ENCODE peak calls at places on chromosomes 16 and 17, in six cellular contexts. N is H9, L is neuronal stem cell, U is IMR-90, W is H1, I is trophoblast cell. S is an unnamed sample. For H3K9me3, the result is how much of the 10 kb centered on the place peaks cover.

GRCh38 chr16:89785523-89786155 is 30.8 kb downstream of the FANCA start:
- DNase-seq in N (no peak), L (no peak), U (no peak), W (no peak), I (no peak), S (no peak)

GRCh38 chr16:56657555-56658430 is at the start of gene MT1F:
- DNase-seq in N (peak), L (peak), U (peak), W (peak), I (peak), S (peak)

GRCh38 chr17:76772842-76773521 is 35.1 kb downstream of the MFSD11 start:
- DNase-seq in N (no peak), L (no peak), U (peak), W (no peak), I (peak), S (peak)

GRCh38 chr17:38464723-38465419 is 36.6 kb downstream of the ARHGAP23 start:
- DNase-seq in N (no peak), L (no peak), U (peak), W (no peak), I (no peak), S (peak)

GRCh38 chr17:17363638-17364337 is 60.6 kb downstream of the NT5M start:
- DNase-seq in N (peak), L (no peak), U (no peak), W (no peak), I (no peak), S (no peak)

GRCh38 chr17:7060165-7060890 is 16.4 kb upstream of the SLC16A11 start:
- DNase-seq in N (no peak), L (no peak), U (peak), W (no peak), I (no peak), S (peak)

GRCh38 chr17:31002047-31002446 is 31.2 kb downstream of the RNF135 start:
- DNase-seq in N (no peak), L (no peak), U (no peak), W (no peak), I (no peak), S (no peak)

GRCh38 chr16:85989376-85989775 is 90.4 kb downstream of the IRF8 start:
- DNase-seq in N (no peak), L (no peak), U (no peak), W (no peak), I (no peak), S (no peak)

GRCh38 chr17:41906465-41907184 is 12.1 kb downstream of the ACLY start:
- DNase-seq in N (no peak), L (no peak), U (peak), W (no peak), I (no peak), S (peak)

GRCh38 chr16:21684199-21684598 is 20.4 kb downstream of the OTOA start:
- DNase-seq in N (peak), L (no peak), U (no peak), W (no peak), I (no peak), S (no peak)

GRCh38 chr16:52649870-52650269 is 102.9 kb upstream of the TOX3 start:
- DNase-seq in N (no peak), L (no peak), U (no peak), W (no peak), I (no peak), S (no peak)

GRCh38 chr17:43338886-43339516 is 59.8 kb upstream of the ARL4D start:
- DNase-seq in N (peak), L (no peak), U (no peak), W (no peak), I (peak), S (peak)

GRCh38 chr17:1473170-1473569 is 17.1 kb upstream of the CRK start:
- DNase-seq in N (peak), L (no peak), U (no peak), W (no peak), I (no peak), S (no peak)

GRCh38 chr16:67862623-67863583 is 9.9 kb upstream of the EDC4 start:
- DNase-seq in N (no peak), L (no peak), U (peak), W (no peak), I (no peak), S (peak)

GRCh38 chr17:7842950-7843535 is 9.0 kb downstream of the KDM6B start:
- DNase-seq in N (peak), L (no peak), U (peak), W (no peak), I (peak), S (peak)

GRCh38 chr17:13864551-13864950 is 204.8 kb upstream of the COX10 start:
- DNase-seq in N (no peak), L (no peak), U (peak), W (no peak), I (no peak), S (peak)

GRCh38 chr17:47318197-47318918 is 5.4 kb upstream of the EFCAB13 start:
- DNase-seq in N (no peak), L (no peak), U (no peak), W (no peak), I (no peak), S (no peak)

GRCh38 chr16:55711959-55712876 is 56.4 kb downstream of the SLC6A2 start:
- DNase-seq in N (peak), L (peak), U (peak), W (no peak), I (peak), S (peak)

GRCh38 chr16:50476486-50477260 is 71.5 kb upstream of the NKD1 start:
- DNase-seq in N (no peak), L (no peak), U (no peak), W (no peak), I (no peak), S (no peak)

GRCh38 chr16:53022374-53022773 is 30.3 kb downstream of the CHD9NB start:
- DNase-seq in N (peak), L (peak), U (peak), W (no peak), I (peak), S (peak)

GRCh38 chr17:42519546-42520444 is 16.2 kb upstream of the NAGLU start:
- DNase-seq in N (peak), L (peak), U (peak), W (peak), I (peak), S (peak)

GRCh38 chr17:75011788-75012319 is 616 bp upstream of the MRPL58 start:
- DNase-seq in N (no peak), L (no peak), U (peak), W (no peak), I (peak), S (peak)

GRCh38 chr17:32331243-32332040 is 10.5 kb downstream of the C17orf75 start:
- DNase-seq in N (no peak), L (no peak), U (no peak), W (no peak), I (no peak), S (peak)

GRCh38 chr17:47330548-47330947 is 6.8 kb downstream of the EFCAB13 start:
- DNase-seq in N (no peak), L (no peak), U (no peak), W (no peak), I (no peak), S (no peak)

GRCh38 chr16:66426112-66427035 is 721 bp upstream of the BEAN1 start:
- DNase-seq in N (no peak), L (no peak), U (no peak), W (no peak), I (peak), S (no peak)

GRCh38 chr16:62638964-62639861 is 603.0 kb upstream of the CDH8 start:
- DNase-seq in N (no peak), L (no peak), U (no peak), W (no peak), I (no peak), S (peak)

GRCh38 chr17:82668631-82669099 is 20.4 kb upstream of the WDR45B start:
- DNase-seq in N (peak), L (peak), U (peak), W (peak), I (peak), S (peak)

GRCh38 chr17:79044462-79044861 is 20.5 kb downstream of the C1QTNF1 start:
- DNase-seq in N (no peak), L (no peak), U (no peak), W (no peak), I (no peak), S (no peak)

GRCh38 chr17:29722411-29723198 is 99.9 kb upstream of the CORO6 start:
- DNase-seq in N (no peak), L (no peak), U (peak), W (no peak), I (peak), S (peak)

GRCh38 chr17:50396261-50397110 is 837 bp downstream of the LRRC59 start:
- DNase-seq in N (no peak), L (peak), U (peak), W (no peak), I (peak), S (peak)

GRCh38 chr17:67054011-67054591 is 9.7 kb downstream of the CACNG1 start:
- DNase-seq in N (peak), L (no peak), U (no peak), W (no peak), I (no peak), S (no peak)

GRCh38 chr17:4026255-4026654 is 62.0 kb upstream of the ATP2A3 start:
- DNase-seq in N (no peak), L (no peak), U (no peak), W (no peak), I (no peak), S (no peak)
- H3K9me3 ChIP-seq in N (under half), L (half or more), U (under half), W (under half), I (under half), S (half or more)

DNA sequence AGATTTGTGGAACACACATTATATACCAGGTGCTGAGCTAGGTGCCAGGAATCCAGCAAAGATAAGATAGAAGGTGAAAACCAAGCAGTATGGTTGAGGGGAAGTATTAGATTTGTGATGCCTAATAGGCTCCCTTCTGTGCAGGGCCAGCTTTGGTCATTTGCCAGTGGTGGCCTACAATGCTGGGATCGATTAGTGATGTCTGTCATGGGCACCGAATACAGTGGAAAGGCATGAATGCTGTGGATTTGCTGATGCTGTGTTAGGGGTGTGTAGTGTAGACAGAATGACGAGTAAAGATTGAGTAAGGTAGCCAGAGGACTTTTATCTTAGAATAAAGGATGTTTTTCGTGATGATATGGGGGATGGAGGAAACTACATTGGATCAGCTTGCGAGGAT is 48.9 kb downstream of the SNX29 start:
- DNase-seq in N (no peak), L (no peak), U (no peak), W (no peak), I (peak), S (no peak)
- H3K18ac ChIP-seq in N (no peak), L (no peak), U (no peak), W (no peak), I (no peak), S (no peak)

GRCh38 chr17:34606721-34607120 is 27.3 kb downstream of the TMEM132E start:
- DNase-seq in N (peak), L (no peak), U (no peak), W (no peak), I (no peak), S (no peak)
- H2AK5ac ChIP-seq in N (no peak), L (no peak), U (no peak), W (no peak), I (no peak), S (no peak)

GRCh38 chr16:60922920-60923319 is 1113.3 kb downstream of the CDH8 start:
- DNase-seq in N (no peak), L (no peak), U (no peak), W (no peak), I (no peak), S (no peak)
- H3K9me3 ChIP-seq in N (under half), L (under half), U (under half), W (under half), I (under half), S (under half)

GRCh38 chr16:4936181-4936990 is 562 bp downstream of the PPL start:
- DNase-seq in N (peak), L (no peak), U (no peak), W (no peak), I (no peak), S (no peak)
- H3K18ac ChIP-seq in N (peak), L (peak), U (no peak), W (peak), I (no peak), S (peak)

DNA sequence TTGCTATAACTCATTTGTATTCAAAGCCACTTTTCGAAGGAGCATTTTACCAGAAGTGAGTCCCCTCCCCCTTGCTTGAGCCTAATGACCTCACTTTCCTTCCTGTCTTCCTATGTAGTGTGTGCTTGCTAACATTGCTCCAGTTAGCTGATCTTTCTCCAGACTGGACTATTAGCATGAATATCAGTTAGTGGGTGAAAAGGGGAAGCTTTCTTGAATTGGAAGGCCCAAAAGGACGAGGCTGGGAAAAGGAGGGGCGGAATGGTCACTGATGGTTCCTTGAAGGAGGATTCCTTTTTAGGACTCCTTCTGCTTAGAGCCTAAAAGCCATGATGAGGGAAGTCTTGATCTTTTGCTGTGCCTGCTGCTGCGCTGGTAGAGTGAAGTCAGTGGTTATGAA is 11.9 kb downstream of the MAP3K3 start:
- DNase-seq in N (no peak), L (no peak), U (peak), W (no peak), I (no peak), S (peak)
- H2AK5ac ChIP-seq in N (no peak), L (no peak), U (no peak), W (no peak), I (no peak), S (no peak)

GRCh38 chr16:35176449-35176848 is 1717.0 kb downstream of the TP53TG3F start:
- DNase-seq in N (no peak), L (no peak), U (no peak), W (no peak), I (no peak), S (no peak)
- H3K9me3 ChIP-seq in N (half or more), L (under half), U (under half), W (half or more), I (under half), S (under half)

GRCh38 chr17:48546924-48547838 is 2.3 kb upstream of the HOXB2 start:
- DNase-seq in N (no peak), L (no peak), U (peak), W (no peak), I (no peak), S (peak)
- H3K18ac ChIP-seq in N (no peak), L (no peak), U (peak), W (no peak), I (peak), S (peak)

GRCh38 chr16:51487880-51488279 is 336.8 kb upstream of the SALL1 start:
- DNase-seq in N (no peak), L (no peak), U (no peak), W (no peak), I (no peak), S (no peak)

DNA sequence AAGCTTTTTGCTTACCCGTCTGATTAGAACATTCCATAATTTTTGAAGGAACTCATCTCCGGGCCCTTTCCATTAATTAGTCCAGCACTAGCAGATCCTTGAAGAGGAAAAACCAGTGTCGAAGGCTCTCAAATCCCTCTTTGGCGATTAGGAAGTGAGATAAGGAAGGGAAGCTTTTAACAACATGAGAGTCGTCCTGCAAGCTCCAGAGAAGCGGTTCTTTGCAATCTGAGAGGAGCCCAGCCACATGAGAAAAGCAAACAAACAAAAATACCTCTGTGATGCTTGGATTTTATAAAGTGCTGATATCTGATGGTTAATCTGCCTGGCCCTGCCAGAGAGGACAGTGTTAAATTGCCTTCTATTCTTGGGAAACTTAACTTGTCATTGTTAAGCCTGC is 339.8 kb upstream of the SALL1 start:
- DNase-seq in N (no peak), L (no peak), U (no peak), W (no peak), I (no peak), S (peak)
- H2AK5ac ChIP-seq in N (no peak), L (no peak), U (no peak), W (no peak), I (no peak), S (no peak)